ENCODE peak calls at places on chromosomes 3 and 15, in four cellular contexts. W, P, B and R are unnamed samples.

GRCh38 chr3:112979244-112979832 is 4.4 kb upstream of the CD200R1 start:
- DNase-seq in W (peak; percentile 21), P (peak; percentile 51), B (no peak), R (peak; percentile 78)

GRCh38 chr15:36407647-36408046 is 171.8 kb upstream of the CDIN1 start:
- DNase-seq in W (no peak), P (peak; percentile 23), B (no peak), R (no peak)

GRCh38 chr3:9623148-9623547 is 26.2 kb upstream of the MTMR14 start:
- DNase-seq in W (no peak), P (no peak), B (no peak), R (no peak)

GRCh38 chr3:12545473-12545791 is at the start of gene MKRN2OS:
- DNase-seq in W (no peak), P (no peak), B (peak; percentile 18), R (no peak)

GRCh38 chr3:111076732-111077131 is 5.1 kb downstream of the NECTIN3 start:
- DNase-seq in W (no peak), P (no peak), B (no peak), R (no peak)

GRCh38 chr3:157274644-157275137 is 114.7 kb upstream of the CCNL1 start:
- DNase-seq in W (no peak), P (no peak), B (no peak), R (no peak)

GRCh38 chr3:64438837-64439236 is 213.6 kb upstream of the PRICKLE2 start:
- DNase-seq in W (no peak), P (no peak), B (no peak), R (no peak)

GRCh38 chr3:178170698-178171535 is 365.3 kb upstream of the KCNMB2 start:
- DNase-seq in W (no peak), P (no peak), B (no peak), R (no peak)

GRCh38 chr3:134976948-134977347 is 181.9 kb downstream of the EPHB1 start:
- DNase-seq in W (no peak), P (no peak), B (no peak), R (peak; percentile 52)

GRCh38 chr3:58107597-58107996 is 99.4 kb downstream of the FLNB start:
- DNase-seq in W (no peak), P (no peak), B (no peak), R (no peak)

GRCh38 chr15:31266712-31267111 is 59.9 kb upstream of the KLF13 start:
- DNase-seq in W (no peak), P (no peak), B (no peak), R (no peak)

GRCh38 chr15:29820802-29821160 is 1.5 kb downstream of the TJP1 start:
- DNase-seq in W (no peak), P (no peak), B (no peak), R (no peak)

GRCh38 chr15:101492752-101493692 is 3.5 kb upstream of the PCSK6 start:
- DNase-seq in W (no peak), P (no peak), B (no peak), R (no peak)

GRCh38 chr3:165279471-165279870 is 83.3 kb upstream of the SLITRK3 start:
- DNase-seq in W (no peak), P (no peak), B (no peak), R (no peak)

GRCh38 chr3:166829896-166830295 is 550.2 kb downstream of the ZBBX start:
- DNase-seq in W (peak; percentile 2), P (no peak), B (no peak), R (no peak)

GRCh38 chr15:45980376-45980775 is 345.5 kb downstream of the SQOR start:
- DNase-seq in W (no peak), P (no peak), B (no peak), R (no peak)

GRCh38 chr3:32238816-32239637 is 547 bp downstream of the CMTM8 start:
- DNase-seq in W (peak; percentile 43), P (peak; percentile 11), B (peak; percentile 25), R (peak; percentile 76)

GRCh38 chr3:48186993-48187578 is 1.1 kb downstream of the CDC25A start:
- DNase-seq in W (no peak), P (no peak), B (no peak), R (no peak)

GRCh38 chr3:71260782-71261181 is 322.7 kb downstream of the FOXP1 start:
- DNase-seq in W (no peak), P (no peak), B (no peak), R (peak; percentile 97)

GRCh38 chr3:70476174-70476573 is 163.7 kb upstream of the MDFIC2 start:
- DNase-seq in W (no peak), P (no peak), B (no peak), R (no peak)

GRCh38 chr3:69033470-69033869 is 18.7 kb downstream of the TMF1 start:
- DNase-seq in W (no peak), P (no peak), B (no peak), R (no peak)

GRCh38 chr3:36678216-36679013 is 85.9 kb downstream of the DCLK3 start:
- DNase-seq in W (no peak), P (no peak), B (no peak), R (peak; percentile 42)

GRCh38 chr3:170414202-170414663 is 4.4 kb upstream of the CLDN11 start:
- DNase-seq in W (peak; percentile 49), P (peak; percentile 72), B (no peak), R (peak; percentile 83)

GRCh38 chr3:113279686-113280085 is 68.3 kb downstream of the BOC start:
- DNase-seq in W (no peak), P (no peak), B (no peak), R (no peak)

GRCh38 chr3:184005981-184006507 is 11.6 kb downstream of the ABCC5 start:
- DNase-seq in W (no peak), P (peak; percentile 2), B (no peak), R (peak; percentile 79)

GRCh38 chr3:107846282-107846852 is 244.5 kb downstream of the CD47 start:
- DNase-seq in W (peak; percentile 62), P (peak; percentile 57), B (peak; percentile 62), R (peak; percentile 70)

GRCh38 chr15:43253431-43254403 is 13.0 kb downstream of the TGM5 start:
- DNase-seq in W (no peak), P (peak; percentile 76), B (no peak), R (no peak)

GRCh38 chr3:196339493-196340254 is 1.5 kb upstream of the TM4SF19 start:
- DNase-seq in W (no peak), P (no peak), B (no peak), R (no peak)

GRCh38 chr15:68644088-68644904 is 65.5 kb downstream of the CORO2B start:
- DNase-seq in W (peak; percentile 48), P (no peak), B (no peak), R (no peak)

GRCh38 chr3:105876745-105877624 is 8.2 kb upstream of the CBLB start:
- DNase-seq in W (no peak), P (peak; percentile 16), B (no peak), R (no peak)

GRCh38 chr15:73485372-73485771 is 42.4 kb downstream of the REC114 start:
- DNase-seq in W (no peak), P (no peak), B (no peak), R (no peak)

GRCh38 chr3:156579427-156579851 is 24.5 kb upstream of the SSR3 start:
- DNase-seq in W (no peak), P (no peak), B (no peak), R (no peak)

GRCh38 chr3:99633887-99634558 is 4.4 kb upstream of the COL8A1 start:
- DNase-seq in W (no peak), P (peak; percentile 16), B (no peak), R (no peak)

GRCh38 chr15:66827698-66828055 is 125.6 kb downstream of the SMAD6 start:
- DNase-seq in W (no peak), P (no peak), B (no peak), R (no peak)

GRCh38 chr3:2568929-2569328 is 470.3 kb downstream of the CNTN4 start:
- DNase-seq in W (no peak), P (no peak), B (no peak), R (no peak)

GRCh38 chr3:27677554-27677953 is 44.6 kb downstream of the EOMES start:
- DNase-seq in W (peak; percentile 60), P (no peak), B (no peak), R (no peak)

GRCh38 chr3:25915673-25916072 is 125.8 kb downstream of the OXSM start:
- DNase-seq in W (no peak), P (no peak), B (no peak), R (no peak)

GRCh38 chr3:49668414-49668797 is 5.7 kb upstream of the APEH start:
- DNase-seq in W (peak; percentile 21), P (no peak), B (no peak), R (peak; percentile 62)